ENCODE peak calls at places on chromosomes 16 and 17, in ten cellular contexts. One of them, this sample, is unnamed.

GRCh38 chr16:3214904-3215600 is 19.9 kb downstream of the ZNF200 start:
- DNase-seq in mammary epithelial cell: no peak
- DNase-seq in lower lobe of right lung: no peak
- DNase-seq in mesenchymal stem cell: no peak
- DNase-seq in RWPE1: no peak
- DNase-seq in ovary: no peak
- DNase-seq in thoracic aorta: no peak
- DNase-seq in PC-9: no peak
- DNase-seq in cardiac muscle cell: no peak
- DNase-seq in left ventricle myocardium inferior: no peak
- DNase-seq in this sample: no peak

GRCh38 chr17:55466671-55467070 is 44.6 kb downstream of the SMIM36 start:
- DNase-seq in mammary epithelial cell: no peak
- DNase-seq in lower lobe of right lung: no peak
- DNase-seq in mesenchymal stem cell: no peak
- DNase-seq in RWPE1: no peak
- DNase-seq in ovary: no peak
- DNase-seq in thoracic aorta: no peak
- DNase-seq in PC-9: no peak
- DNase-seq in cardiac muscle cell: no peak
- DNase-seq in left ventricle myocardium inferior: no peak
- DNase-seq in this sample: no peak

GRCh38 chr16:57652695-57653471 is 15.2 kb upstream of the ADGRG3 start:
- DNase-seq in mammary epithelial cell: no peak
- DNase-seq in lower lobe of right lung: no peak
- DNase-seq in mesenchymal stem cell: no peak
- DNase-seq in RWPE1: no peak
- DNase-seq in ovary: no peak
- DNase-seq in thoracic aorta: no peak
- DNase-seq in PC-9: no peak
- DNase-seq in cardiac muscle cell: no peak
- DNase-seq in left ventricle myocardium inferior: no peak
- DNase-seq in this sample: no peak

GRCh38 chr17:79536212-79536840 is 74.5 kb downstream of the RBFOX3 start:
- DNase-seq in mammary epithelial cell: no peak
- DNase-seq in lower lobe of right lung: peak; percentile 28
- DNase-seq in mesenchymal stem cell: no peak
- DNase-seq in RWPE1: no peak
- DNase-seq in ovary: no peak
- DNase-seq in thoracic aorta: no peak
- DNase-seq in PC-9: no peak
- DNase-seq in cardiac muscle cell: no peak
- DNase-seq in left ventricle myocardium inferior: no peak
- DNase-seq in this sample: no peak

GRCh38 chr16:81319221-81319912 is 4.6 kb downstream of the GAN start:
- DNase-seq in mammary epithelial cell: no peak
- DNase-seq in lower lobe of right lung: no peak
- DNase-seq in mesenchymal stem cell: peak; percentile 60
- DNase-seq in RWPE1: peak; percentile 41
- DNase-seq in ovary: no peak
- DNase-seq in thoracic aorta: no peak
- DNase-seq in PC-9: peak; percentile 69
- DNase-seq in cardiac muscle cell: peak; percentile 41
- DNase-seq in left ventricle myocardium inferior: no peak
- DNase-seq in this sample: no peak

GRCh38 chr16:88931373-88931900 is 45.6 kb downstream of the CBFA2T3 start:
- DNase-seq in mammary epithelial cell: no peak
- DNase-seq in lower lobe of right lung: no peak
- DNase-seq in mesenchymal stem cell: no peak
- DNase-seq in RWPE1: no peak
- DNase-seq in ovary: no peak
- DNase-seq in thoracic aorta: no peak
- DNase-seq in PC-9: no peak
- DNase-seq in cardiac muscle cell: no peak
- DNase-seq in left ventricle myocardium inferior: no peak
- DNase-seq in this sample: no peak

GRCh38 chr16:8655184-8655717 is 19.2 kb upstream of the ABAT start:
- DNase-seq in mammary epithelial cell: peak; percentile 42
- DNase-seq in lower lobe of right lung: no peak
- DNase-seq in mesenchymal stem cell: peak; percentile 11
- DNase-seq in RWPE1: no peak
- DNase-seq in ovary: no peak
- DNase-seq in thoracic aorta: no peak
- DNase-seq in PC-9: no peak
- DNase-seq in cardiac muscle cell: peak; percentile 28
- DNase-seq in left ventricle myocardium inferior: no peak
- DNase-seq in this sample: no peak

GRCh38 chr17:49497147-49498036 is 2.3 kb downstream of the NGFR start:
- DNase-seq in mammary epithelial cell: peak; percentile 39
- DNase-seq in lower lobe of right lung: no peak
- DNase-seq in mesenchymal stem cell: peak; percentile 56
- DNase-seq in RWPE1: peak; percentile 37
- DNase-seq in ovary: peak; percentile 50
- DNase-seq in thoracic aorta: peak; percentile 49
- DNase-seq in PC-9: no peak
- DNase-seq in cardiac muscle cell: peak; percentile 89
- DNase-seq in left ventricle myocardium inferior: peak; percentile 62
- DNase-seq in this sample: no peak

GRCh38 chr16:1026784-1027415 is 45.3 kb downstream of the SOX8 start:
- DNase-seq in mammary epithelial cell: peak; percentile 32
- DNase-seq in lower lobe of right lung: no peak
- DNase-seq in mesenchymal stem cell: no peak
- DNase-seq in RWPE1: no peak
- DNase-seq in ovary: no peak
- DNase-seq in thoracic aorta: no peak
- DNase-seq in PC-9: no peak
- DNase-seq in cardiac muscle cell: no peak
- DNase-seq in left ventricle myocardium inferior: no peak
- DNase-seq in this sample: peak; percentile 39

GRCh38 chr17:3885271-3885670 is 7.6 kb downstream of the CAMKK1 start:
- DNase-seq in mammary epithelial cell: no peak
- DNase-seq in lower lobe of right lung: no peak
- DNase-seq in mesenchymal stem cell: no peak
- DNase-seq in RWPE1: no peak
- DNase-seq in ovary: no peak
- DNase-seq in thoracic aorta: no peak
- DNase-seq in PC-9: no peak
- DNase-seq in cardiac muscle cell: no peak
- DNase-seq in left ventricle myocardium inferior: no peak
- DNase-seq in this sample: no peak

GRCh38 chr16:55539049-55539448 is 27.4 kb upstream of the CAPNS2 start:
- DNase-seq in mammary epithelial cell: peak; percentile 62
- DNase-seq in lower lobe of right lung: no peak
- DNase-seq in mesenchymal stem cell: peak; percentile 47
- DNase-seq in RWPE1: no peak
- DNase-seq in ovary: no peak
- DNase-seq in thoracic aorta: no peak
- DNase-seq in PC-9: no peak
- DNase-seq in cardiac muscle cell: no peak
- DNase-seq in left ventricle myocardium inferior: no peak
- DNase-seq in this sample: no peak

GRCh38 chr16:17784073-17784472 is 313.3 kb upstream of the XYLT1 start:
- DNase-seq in mammary epithelial cell: peak; percentile 34
- DNase-seq in lower lobe of right lung: no peak
- DNase-seq in mesenchymal stem cell: no peak
- DNase-seq in RWPE1: peak; percentile 25
- DNase-seq in ovary: no peak
- DNase-seq in thoracic aorta: no peak
- DNase-seq in PC-9: no peak
- DNase-seq in cardiac muscle cell: peak; percentile 88
- DNase-seq in left ventricle myocardium inferior: no peak
- DNase-seq in this sample: no peak

GRCh38 chr17:81160306-81160705 is 5.0 kb upstream of the PVALEF start:
- DNase-seq in mammary epithelial cell: no peak
- DNase-seq in lower lobe of right lung: peak; percentile 85
- DNase-seq in mesenchymal stem cell: no peak
- DNase-seq in RWPE1: no peak
- DNase-seq in ovary: peak; percentile 63
- DNase-seq in thoracic aorta: no peak
- DNase-seq in PC-9: no peak
- DNase-seq in cardiac muscle cell: no peak
- DNase-seq in left ventricle myocardium inferior: peak; percentile 62
- DNase-seq in this sample: no peak

GRCh38 chr17:7367083-7367482 is 12.1 kb downstream of the TMEM95 start:
- DNase-seq in mammary epithelial cell: no peak
- DNase-seq in lower lobe of right lung: no peak
- DNase-seq in mesenchymal stem cell: no peak
- DNase-seq in RWPE1: no peak
- DNase-seq in ovary: no peak
- DNase-seq in thoracic aorta: no peak
- DNase-seq in PC-9: no peak
- DNase-seq in cardiac muscle cell: no peak
- DNase-seq in left ventricle myocardium inferior: no peak
- DNase-seq in this sample: no peak

GRCh38 chr16:55380485-55380884 is 56.5 kb downstream of the IRX6 start:
- DNase-seq in mammary epithelial cell: no peak
- DNase-seq in lower lobe of right lung: no peak
- DNase-seq in mesenchymal stem cell: no peak
- DNase-seq in RWPE1: no peak
- DNase-seq in ovary: no peak
- DNase-seq in thoracic aorta: no peak
- DNase-seq in PC-9: no peak
- DNase-seq in cardiac muscle cell: no peak
- DNase-seq in left ventricle myocardium inferior: no peak
- DNase-seq in this sample: no peak

GRCh38 chr17:78988152-78988551 is 8.4 kb upstream of the LGALS3BP start:
- DNase-seq in mammary epithelial cell: no peak
- DNase-seq in lower lobe of right lung: no peak
- DNase-seq in mesenchymal stem cell: no peak
- DNase-seq in RWPE1: no peak
- DNase-seq in ovary: no peak
- DNase-seq in thoracic aorta: no peak
- DNase-seq in PC-9: no peak
- DNase-seq in cardiac muscle cell: no peak
- DNase-seq in left ventricle myocardium inferior: peak; percentile 4
- DNase-seq in this sample: no peak

GRCh38 chr17:39527220-39527813 is 66.0 kb downstream of the CDK12 start:
- DNase-seq in mammary epithelial cell: peak; percentile 12
- DNase-seq in lower lobe of right lung: no peak
- DNase-seq in mesenchymal stem cell: peak; percentile 30
- DNase-seq in RWPE1: no peak
- DNase-seq in ovary: no peak
- DNase-seq in thoracic aorta: no peak
- DNase-seq in PC-9: no peak
- DNase-seq in cardiac muscle cell: peak; percentile 17
- DNase-seq in left ventricle myocardium inferior: no peak
- DNase-seq in this sample: no peak

GRCh38 chr16:57908409-57908987 is 62.4 kb downstream of the CNGB1 start:
- DNase-seq in mammary epithelial cell: no peak
- DNase-seq in lower lobe of right lung: no peak
- DNase-seq in mesenchymal stem cell: no peak
- DNase-seq in RWPE1: no peak
- DNase-seq in ovary: no peak
- DNase-seq in thoracic aorta: no peak
- DNase-seq in PC-9: no peak
- DNase-seq in cardiac muscle cell: no peak
- DNase-seq in left ventricle myocardium inferior: no peak
- DNase-seq in this sample: no peak

GRCh38 chr16:50611995-50612848 is 64.0 kb downstream of the NKD1 start:
- DNase-seq in mammary epithelial cell: no peak
- DNase-seq in lower lobe of right lung: no peak
- DNase-seq in mesenchymal stem cell: no peak
- DNase-seq in RWPE1: no peak
- DNase-seq in ovary: no peak
- DNase-seq in thoracic aorta: no peak
- DNase-seq in PC-9: no peak
- DNase-seq in cardiac muscle cell: no peak
- DNase-seq in left ventricle myocardium inferior: no peak
- DNase-seq in this sample: no peak

GRCh38 chr17:31488982-31489294 is 97.5 kb downstream of the RAB11FIP4 start:
- DNase-seq in mammary epithelial cell: no peak
- DNase-seq in lower lobe of right lung: no peak
- DNase-seq in mesenchymal stem cell: no peak
- DNase-seq in RWPE1: peak; percentile 26
- DNase-seq in ovary: no peak
- DNase-seq in thoracic aorta: no peak
- DNase-seq in PC-9: no peak
- DNase-seq in cardiac muscle cell: no peak
- DNase-seq in left ventricle myocardium inferior: no peak
- DNase-seq in this sample: no peak
- H3K27ac ChIP-seq in mammary epithelial cell: no peak overlapping the region
- H3K27ac ChIP-seq in lower lobe of right lung: peak overlapping the region; percentile 89
- H3K27ac ChIP-seq in mesenchymal stem cell: no peak overlapping the region
- H3K27ac ChIP-seq in RWPE1: no peak overlapping the region
- H3K27ac ChIP-seq in ovary: no peak overlapping the region
- H3K27ac ChIP-seq in thoracic aorta: no peak overlapping the region
- H3K27ac ChIP-seq in PC-9: peak overlapping the region; percentile 27
- H3K27ac ChIP-seq in cardiac muscle cell: no peak overlapping the region
- H3K27ac ChIP-seq in left ventricle myocardium inferior: peak overlapping the region; percentile 82
- H3K27ac ChIP-seq in this sample: no peak overlapping the region

GRCh38 chr16:67088551-67088950 is 21.2 kb upstream of the PHAF1 start:
- DNase-seq in mammary epithelial cell: no peak
- DNase-seq in lower lobe of right lung: no peak
- DNase-seq in mesenchymal stem cell: no peak
- DNase-seq in RWPE1: no peak
- DNase-seq in ovary: no peak
- DNase-seq in thoracic aorta: no peak
- DNase-seq in PC-9: no peak
- DNase-seq in cardiac muscle cell: no peak
- DNase-seq in left ventricle myocardium inferior: no peak
- DNase-seq in this sample: no peak
- H3K27ac ChIP-seq in mammary epithelial cell: no peak overlapping the region
- H3K27ac ChIP-seq in lower lobe of right lung: no peak overlapping the region
- H3K27ac ChIP-seq in mesenchymal stem cell: no peak overlapping the region
- H3K27ac ChIP-seq in RWPE1: no peak overlapping the region
- H3K27ac ChIP-seq in ovary: no peak overlapping the region
- H3K27ac ChIP-seq in thoracic aorta: no peak overlapping the region
- H3K27ac ChIP-seq in PC-9: no peak overlapping the region
- H3K27ac ChIP-seq in cardiac muscle cell: no peak overlapping the region
- H3K27ac ChIP-seq in left ventricle myocardium inferior: no peak overlapping the region
- H3K27ac ChIP-seq in this sample: no peak overlapping the region

GRCh38 chr16:67177743-67178699 is 5.7 kb downstream of the MATCAP1 start:
- DNase-seq in mammary epithelial cell: peak; percentile 94
- DNase-seq in lower lobe of right lung: peak; percentile 91
- DNase-seq in mesenchymal stem cell: peak; percentile 74
- DNase-seq in RWPE1: peak; percentile 95
- DNase-seq in ovary: peak; percentile 74
- DNase-seq in thoracic aorta: no peak
- DNase-seq in PC-9: peak; percentile 92
- DNase-seq in cardiac muscle cell: peak; percentile 73
- DNase-seq in left ventricle myocardium inferior: peak; percentile 60
- DNase-seq in this sample: peak; percentile 51
- H3K27ac ChIP-seq in mammary epithelial cell: no peak overlapping the region
- H3K27ac ChIP-seq in lower lobe of right lung: peak overlapping the region; percentile 60
- H3K27ac ChIP-seq in mesenchymal stem cell: no peak overlapping the region
- H3K27ac ChIP-seq in RWPE1: peak overlapping the region; percentile 98
- H3K27ac ChIP-seq in ovary: no peak overlapping the region
- H3K27ac ChIP-seq in thoracic aorta: no peak overlapping the region
- H3K27ac ChIP-seq in PC-9: peak overlapping the region; percentile 48
- H3K27ac ChIP-seq in cardiac muscle cell: no peak overlapping the region
- H3K27ac ChIP-seq in left ventricle myocardium inferior: peak overlapping the region; percentile 76
- H3K27ac ChIP-seq in this sample: peak overlapping the region; percentile 16

DNA sequence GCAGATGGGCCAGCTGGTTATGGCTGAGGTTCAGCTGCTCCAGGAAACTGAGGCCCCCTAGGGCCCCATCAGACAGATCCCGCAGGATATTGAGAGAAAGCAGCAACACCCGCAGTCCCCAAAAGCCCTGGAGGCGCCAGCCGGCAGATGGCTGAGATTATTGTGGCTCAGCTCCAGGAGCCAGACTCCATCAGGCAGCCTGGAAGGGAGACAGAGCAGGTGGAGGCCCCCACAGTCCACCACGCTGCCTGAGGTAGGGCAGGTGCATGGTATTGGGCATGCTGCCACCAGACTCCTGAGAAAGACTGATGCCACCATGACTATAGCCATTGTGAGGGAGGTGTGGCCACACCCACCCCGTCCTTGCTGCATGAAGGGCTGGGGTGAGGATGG is 9.5 kb upstream of the TMEM101 start:
- DNase-seq in mammary epithelial cell: no peak
- DNase-seq in lower lobe of right lung: no peak
- DNase-seq in mesenchymal stem cell: no peak
- DNase-seq in RWPE1: no peak
- DNase-seq in ovary: no peak
- DNase-seq in thoracic aorta: no peak
- DNase-seq in PC-9: no peak
- DNase-seq in cardiac muscle cell: no peak
- DNase-seq in left ventricle myocardium inferior: no peak
- DNase-seq in this sample: no peak
- H3K27ac ChIP-seq in mammary epithelial cell: no peak overlapping the region
- H3K27ac ChIP-seq in lower lobe of right lung: no peak overlapping the region
- H3K27ac ChIP-seq in mesenchymal stem cell: no peak overlapping the region
- H3K27ac ChIP-seq in RWPE1: no peak overlapping the region
- H3K27ac ChIP-seq in ovary: no peak overlapping the region
- H3K27ac ChIP-seq in thoracic aorta: no peak overlapping the region
- H3K27ac ChIP-seq in PC-9: no peak overlapping the region
- H3K27ac ChIP-seq in cardiac muscle cell: no peak overlapping the region
- H3K27ac ChIP-seq in left ventricle myocardium inferior: no peak overlapping the region
- H3K27ac ChIP-seq in this sample: no peak overlapping the region